ENCODE peak calls at places on chromosomes 2 and 18, in nine cellular contexts. One of them, this sample, is unnamed.

GRCh38 chr2:202104286-202104870 is 31.3 kb downstream of the KIAA2012 start:
- DNase-seq in adrenal gland: peak
- DNase-seq in A549: peak
- DNase-seq in OCI-LY7: peak
- DNase-seq in IMR-90: peak
- DNase-seq in CD8-positive, alpha-beta T cell: no peak
- DNase-seq in stomach: peak
- DNase-seq in uterus: no peak
- DNase-seq in cardiac muscle cell: peak
- DNase-seq in this sample: peak

GRCh38 chr18:31205273-31205672 is 42.6 kb upstream of the DSC1 start:
- DNase-seq in stomach: no peak
- DNase-seq in CD8-positive, alpha-beta T cell: no peak
- DNase-seq in OCI-LY7: no peak
- DNase-seq in IMR-90: no peak
- DNase-seq in adrenal gland: no peak
- DNase-seq in cardiac muscle cell: no peak
- DNase-seq in uterus: no peak
- DNase-seq in A549: no peak
- DNase-seq in this sample: no peak

GRCh38 chr2:121695179-121695451 is 41.6 kb downstream of the NIFK start:
- DNase-seq in IMR-90: no peak
- DNase-seq in adrenal gland: no peak
- DNase-seq in CD8-positive, alpha-beta T cell: no peak
- DNase-seq in OCI-LY7: no peak
- DNase-seq in A549: no peak
- DNase-seq in stomach: no peak
- DNase-seq in uterus: no peak
- DNase-seq in cardiac muscle cell: no peak
- DNase-seq in this sample: no peak

GRCh38 chr2:15793078-15793913 is 147.1 kb upstream of the MYCN start:
- DNase-seq in stomach: no peak
- DNase-seq in IMR-90: no peak
- DNase-seq in A549: no peak
- DNase-seq in OCI-LY7: no peak
- DNase-seq in CD8-positive, alpha-beta T cell: no peak
- DNase-seq in uterus: no peak
- DNase-seq in adrenal gland: no peak
- DNase-seq in cardiac muscle cell: no peak
- DNase-seq in this sample: no peak

GRCh38 chr2:177543007-177543760 is 150.6 kb downstream of the AGPS start:
- DNase-seq in OCI-LY7: no peak
- DNase-seq in CD8-positive, alpha-beta T cell: no peak
- DNase-seq in stomach: no peak
- DNase-seq in A549: no peak
- DNase-seq in uterus: no peak
- DNase-seq in adrenal gland: no peak
- DNase-seq in IMR-90: peak
- DNase-seq in cardiac muscle cell: peak
- DNase-seq in this sample: no peak

GRCh38 chr2:168550670-168551069 is 94.6 kb downstream of the CERS6 start:
- DNase-seq in OCI-LY7: peak
- DNase-seq in A549: no peak
- DNase-seq in cardiac muscle cell: no peak
- DNase-seq in IMR-90: no peak
- DNase-seq in uterus: no peak
- DNase-seq in adrenal gland: peak
- DNase-seq in stomach: no peak
- DNase-seq in CD8-positive, alpha-beta T cell: no peak
- DNase-seq in this sample: peak

GRCh38 chr2:105396254-105397024 is 2.4 kb downstream of the FHL2 start:
- DNase-seq in A549: peak
- DNase-seq in uterus: no peak
- DNase-seq in IMR-90: peak
- DNase-seq in stomach: peak
- DNase-seq in adrenal gland: peak
- DNase-seq in CD8-positive, alpha-beta T cell: no peak
- DNase-seq in OCI-LY7: no peak
- DNase-seq in cardiac muscle cell: peak
- DNase-seq in this sample: no peak

GRCh38 chr2:81328968-81329367 is 1024.4 kb upstream of the LRRTM1 start:
- DNase-seq in uterus: no peak
- DNase-seq in adrenal gland: no peak
- DNase-seq in cardiac muscle cell: no peak
- DNase-seq in CD8-positive, alpha-beta T cell: no peak
- DNase-seq in A549: no peak
- DNase-seq in IMR-90: no peak
- DNase-seq in OCI-LY7: no peak
- DNase-seq in stomach: no peak
- DNase-seq in this sample: no peak

GRCh38 chr2:150371066-150371812 is 116.2 kb downstream of the RND3 start:
- DNase-seq in CD8-positive, alpha-beta T cell: no peak
- DNase-seq in OCI-LY7: no peak
- DNase-seq in cardiac muscle cell: no peak
- DNase-seq in uterus: no peak
- DNase-seq in adrenal gland: no peak
- DNase-seq in A549: no peak
- DNase-seq in stomach: no peak
- DNase-seq in IMR-90: peak
- DNase-seq in this sample: no peak

GRCh38 chr2:189407944-189408209 is 33.4 kb upstream of the WDR75 start:
- DNase-seq in OCI-LY7: no peak
- DNase-seq in CD8-positive, alpha-beta T cell: no peak
- DNase-seq in A549: no peak
- DNase-seq in stomach: no peak
- DNase-seq in uterus: no peak
- DNase-seq in cardiac muscle cell: peak
- DNase-seq in IMR-90: no peak
- DNase-seq in adrenal gland: no peak
- DNase-seq in this sample: no peak

GRCh38 chr2:71545572-71546274 is 92.4 kb downstream of the DYSF start:
- DNase-seq in cardiac muscle cell: peak
- DNase-seq in uterus: peak
- DNase-seq in CD8-positive, alpha-beta T cell: peak
- DNase-seq in adrenal gland: peak
- DNase-seq in IMR-90: peak
- DNase-seq in stomach: no peak
- DNase-seq in A549: peak
- DNase-seq in OCI-LY7: peak
- DNase-seq in this sample: peak

GRCh38 chr2:50748652-50749174 is 283.2 kb downstream of the NRXN1 start:
- DNase-seq in uterus: no peak
- DNase-seq in stomach: no peak
- DNase-seq in IMR-90: peak
- DNase-seq in cardiac muscle cell: no peak
- DNase-seq in CD8-positive, alpha-beta T cell: no peak
- DNase-seq in A549: no peak
- DNase-seq in adrenal gland: no peak
- DNase-seq in OCI-LY7: no peak
- DNase-seq in this sample: no peak

GRCh38 chr2:34705556-34706247 is 1106.6 kb upstream of the FAM98A start:
- DNase-seq in IMR-90: no peak
- DNase-seq in OCI-LY7: no peak
- DNase-seq in stomach: no peak
- DNase-seq in adrenal gland: no peak
- DNase-seq in uterus: no peak
- DNase-seq in A549: no peak
- DNase-seq in cardiac muscle cell: no peak
- DNase-seq in CD8-positive, alpha-beta T cell: no peak
- DNase-seq in this sample: no peak

GRCh38 chr2:71358931-71359671 is 27.5 kb downstream of the ZNF638 start:
- DNase-seq in A549: no peak
- DNase-seq in adrenal gland: peak
- DNase-seq in uterus: no peak
- DNase-seq in cardiac muscle cell: peak
- DNase-seq in IMR-90: peak
- DNase-seq in stomach: no peak
- DNase-seq in CD8-positive, alpha-beta T cell: no peak
- DNase-seq in OCI-LY7: no peak
- DNase-seq in this sample: no peak

GRCh38 chr2:179264238-179265081 is at the start of gene SESTD1:
- DNase-seq in cardiac muscle cell: peak
- DNase-seq in IMR-90: peak
- DNase-seq in uterus: peak
- DNase-seq in OCI-LY7: peak
- DNase-seq in adrenal gland: peak
- DNase-seq in stomach: peak
- DNase-seq in CD8-positive, alpha-beta T cell: peak
- DNase-seq in A549: peak
- DNase-seq in this sample: peak

GRCh38 chr2:188318161-188318749 is 26.6 kb downstream of the GULP1 start:
- DNase-seq in stomach: no peak
- DNase-seq in CD8-positive, alpha-beta T cell: no peak
- DNase-seq in A549: no peak
- DNase-seq in IMR-90: no peak
- DNase-seq in adrenal gland: no peak
- DNase-seq in OCI-LY7: no peak
- DNase-seq in cardiac muscle cell: no peak
- DNase-seq in uterus: no peak
- DNase-seq in this sample: no peak

GRCh38 chr2:170696948-170697347 is 18.2 kb upstream of the SP5 start:
- DNase-seq in IMR-90: no peak
- DNase-seq in stomach: no peak
- DNase-seq in adrenal gland: no peak
- DNase-seq in A549: no peak
- DNase-seq in cardiac muscle cell: no peak
- DNase-seq in OCI-LY7: no peak
- DNase-seq in CD8-positive, alpha-beta T cell: no peak
- DNase-seq in uterus: no peak
- DNase-seq in this sample: no peak

GRCh38 chr2:157899125-157899839 is 23.2 kb upstream of the ACVR1 start:
- DNase-seq in CD8-positive, alpha-beta T cell: no peak
- DNase-seq in OCI-LY7: no peak
- DNase-seq in stomach: no peak
- DNase-seq in uterus: no peak
- DNase-seq in IMR-90: no peak
- DNase-seq in adrenal gland: no peak
- DNase-seq in A549: no peak
- DNase-seq in cardiac muscle cell: no peak
- DNase-seq in this sample: no peak

DNA sequence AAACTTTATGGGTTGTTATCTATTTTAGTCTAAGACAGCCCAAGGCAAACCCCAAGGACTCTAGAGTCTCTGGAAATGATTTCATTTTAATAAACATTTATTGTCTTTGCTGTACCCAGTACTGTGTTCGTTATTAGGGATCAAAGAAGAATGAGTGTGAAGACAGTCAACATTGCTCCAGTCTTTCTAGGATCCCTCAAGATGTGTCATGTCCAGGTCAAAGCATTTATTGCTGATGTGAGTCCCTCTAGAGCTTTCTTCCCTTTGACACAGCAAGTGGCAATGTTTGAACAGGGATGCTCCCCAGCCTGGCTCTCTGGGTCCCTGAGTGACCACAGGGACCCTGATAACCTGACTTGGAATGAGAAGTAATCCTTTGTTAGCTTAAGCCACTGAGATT is 123.1 kb upstream of the STK17B start:
- DNase-seq in OCI-LY7: no peak
- DNase-seq in IMR-90: no peak
- DNase-seq in stomach: no peak
- DNase-seq in CD8-positive, alpha-beta T cell: no peak
- DNase-seq in A549: no peak
- DNase-seq in adrenal gland: no peak
- DNase-seq in uterus: no peak
- DNase-seq in cardiac muscle cell: no peak
- DNase-seq in this sample: no peak
- H3K27ac ChIP-seq in OCI-LY7: no peak
- H3K27ac ChIP-seq in IMR-90: peak
- H3K27ac ChIP-seq in stomach: no peak
- H3K27ac ChIP-seq in CD8-positive, alpha-beta T cell: no peak
- H3K27ac ChIP-seq in A549: peak
- H3K27ac ChIP-seq in adrenal gland: no peak
- H3K27ac ChIP-seq in uterus: no peak
- H3K27ac ChIP-seq in cardiac muscle cell: no peak
- H3K27ac ChIP-seq in this sample: no peak

GRCh38 chr18:46055841-46056240 is 16.2 kb downstream of the PSTPIP2 start:
- DNase-seq in stomach: no peak
- DNase-seq in adrenal gland: no peak
- DNase-seq in CD8-positive, alpha-beta T cell: no peak
- DNase-seq in IMR-90: no peak
- DNase-seq in A549: no peak
- DNase-seq in cardiac muscle cell: no peak
- DNase-seq in uterus: no peak
- DNase-seq in OCI-LY7: no peak
- DNase-seq in this sample: no peak
- TF ChIP-seq CTCF in stomach: no peak
- TF ChIP-seq CTCF in adrenal gland: no peak
- TF ChIP-seq CTCF in CD8-positive, alpha-beta T cell: no peak
- TF ChIP-seq CTCF in IMR-90: no peak
- TF ChIP-seq CTCF in A549: no peak
- TF ChIP-seq CTCF in cardiac muscle cell: no peak
- TF ChIP-seq CTCF in uterus: no peak
- TF ChIP-seq CTCF in OCI-LY7: no peak
- TF ChIP-seq CTCF in this sample: no peak

GRCh38 chr2:218873359-218874194 is 7.1 kb upstream of the WNT10A start:
- DNase-seq in OCI-LY7: no peak
- DNase-seq in uterus: no peak
- DNase-seq in IMR-90: no peak
- DNase-seq in cardiac muscle cell: no peak
- DNase-seq in stomach: no peak
- DNase-seq in CD8-positive, alpha-beta T cell: no peak
- DNase-seq in adrenal gland: no peak
- DNase-seq in A549: no peak
- DNase-seq in this sample: no peak
- H3K4me3 ChIP-seq in OCI-LY7: no peak
- H3K4me3 ChIP-seq in uterus: no peak
- H3K4me3 ChIP-seq in IMR-90: no peak
- H3K4me3 ChIP-seq in cardiac muscle cell: no peak
- H3K4me3 ChIP-seq in stomach: peak
- H3K4me3 ChIP-seq in CD8-positive, alpha-beta T cell: no peak
- H3K4me3 ChIP-seq in adrenal gland: no peak
- H3K4me3 ChIP-seq in A549: peak
- H3K4me3 ChIP-seq in this sample: no peak

GRCh38 chr2:28647682-28648081 is 103.9 kb upstream of the PPP1CB start:
- DNase-seq in uterus: no peak
- DNase-seq in stomach: no peak
- DNase-seq in OCI-LY7: no peak
- DNase-seq in IMR-90: no peak
- DNase-seq in CD8-positive, alpha-beta T cell: no peak
- DNase-seq in A549: no peak
- DNase-seq in cardiac muscle cell: no peak
- DNase-seq in adrenal gland: no peak
- DNase-seq in this sample: no peak

GRCh38 chr2:28648147-28648546 is 103.5 kb upstream of the PPP1CB start:
- DNase-seq in uterus: no peak
- DNase-seq in OCI-LY7: no peak
- DNase-seq in stomach: no peak
- DNase-seq in adrenal gland: no peak
- DNase-seq in A549: no peak
- DNase-seq in CD8-positive, alpha-beta T cell: no peak
- DNase-seq in IMR-90: no peak
- DNase-seq in cardiac muscle cell: no peak
- DNase-seq in this sample: no peak

GRCh38 chr2:28648671-28649395 is 102.8 kb upstream of the PPP1CB start:
- DNase-seq in adrenal gland: no peak
- DNase-seq in cardiac muscle cell: no peak
- DNase-seq in A549: no peak
- DNase-seq in stomach: no peak
- DNase-seq in uterus: no peak
- DNase-seq in CD8-positive, alpha-beta T cell: no peak
- DNase-seq in OCI-LY7: no peak
- DNase-seq in IMR-90: no peak
- DNase-seq in this sample: no peak

GRCh38 chr2:28650261-28650584 is 101.4 kb upstream of the PPP1CB start:
- DNase-seq in OCI-LY7: no peak
- DNase-seq in A549: no peak
- DNase-seq in stomach: no peak
- DNase-seq in IMR-90: no peak
- DNase-seq in adrenal gland: no peak
- DNase-seq in CD8-positive, alpha-beta T cell: no peak
- DNase-seq in cardiac muscle cell: no peak
- DNase-seq in uterus: no peak
- DNase-seq in this sample: no peak

GRCh38 chr2:28649481-28650260 is 102.0 kb upstream of the PPP1CB start:
- DNase-seq in uterus: no peak
- DNase-seq in adrenal gland: no peak
- DNase-seq in OCI-LY7: no peak
- DNase-seq in IMR-90: peak
- DNase-seq in A549: no peak
- DNase-seq in stomach: no peak
- DNase-seq in CD8-positive, alpha-beta T cell: no peak
- DNase-seq in cardiac muscle cell: no peak
- DNase-seq in this sample: no peak
- H3K27ac ChIP-seq in uterus: peak
- H3K27ac ChIP-seq in adrenal gland: no peak
- H3K27ac ChIP-seq in OCI-LY7: no peak
- H3K27ac ChIP-seq in IMR-90: no peak
- H3K27ac ChIP-seq in A549: peak
- H3K27ac ChIP-seq in stomach: no peak
- H3K27ac ChIP-seq in CD8-positive, alpha-beta T cell: no peak
- H3K27ac ChIP-seq in cardiac muscle cell: no peak
- H3K27ac ChIP-seq in this sample: no peak